ENCODE peak calls at places on chromosome 22, in seven cellular contexts. W, P, I, E, V, B and H are unnamed samples.

GRCh38 chr22:37483594-37484114 is 2.5 kb downstream of the MFNG start:
- DNase-seq in W (no peak), E (no peak), V (no peak), B (no peak), P (no peak), I (no peak), H (no peak)

GRCh38 chr22:45490836-45491235 is 11.8 kb upstream of the FBLN1 start:
- DNase-seq in W (no peak), I (no peak), B (no peak), P (no peak), E (no peak), V (no peak), H (no peak)

GRCh38 chr22:38835888-38836301 is 7.9 kb downstream of the NPTXR start:
- DNase-seq in E (no peak), I (no peak), W (peak; percentile 85), B (no peak), V (no peak), P (no peak), H (no peak)

GRCh38 chr22:48486163-48486957 is 1341.3 kb downstream of the BRD1 start:
- DNase-seq in P (no peak), I (no peak), V (no peak), W (no peak), E (no peak), B (no peak), H (no peak)

GRCh38 chr22:50320671-50321325 is 6.0 kb downstream of the DENND6B start:
- DNase-seq in V (no peak), I (no peak), P (no peak), E (no peak), W (no peak), B (no peak), H (no peak)

GRCh38 chr22:19848298-19849224 is 6.1 kb downstream of the GNB1L start:
- DNase-seq in V (no peak), P (no peak), W (no peak), E (no peak), B (peak; percentile 12), I (no peak), H (no peak)

GRCh38 chr22:25109878-25110595 is 89.6 kb upstream of the CRYBB3 start:
- DNase-seq in W (no peak), V (no peak), I (no peak), B (no peak), E (no peak), P (no peak), H (no peak)

GRCh38 chr22:45478108-45478771 is 24.4 kb upstream of the FBLN1 start:
- DNase-seq in I (no peak), W (peak; percentile 85), V (no peak), E (no peak), P (no peak), B (peak; percentile 47), H (no peak)

GRCh38 chr22:30205281-30206115 is 41.1 kb downstream of the LIF start:
- DNase-seq in V (no peak), B (peak; percentile 99), I (no peak), W (peak; percentile 90), E (no peak), P (no peak), H (no peak)

GRCh38 chr22:42906605-42907338 is 49.7 kb upstream of the ARFGAP3 start:
- DNase-seq in P (no peak), E (no peak), B (peak; percentile 65), I (no peak), W (no peak), V (no peak), H (no peak)

GRCh38 chr22:44664149-44664548 is 37.9 kb upstream of the PRR5 start:
- DNase-seq in P (no peak), W (peak; percentile 64), E (no peak), V (peak; percentile 52), B (peak; percentile 55), I (no peak), H (no peak)